ENCODE peak calls at places on chromosomes 1 and 21, in seven cellular contexts. U is neuronal stem cell, N is IMR-90, W is H1, I is mesenchymal stem cell, S is mesendoderm, P is trophoblast cell. X is an unnamed sample.

GRCh38 chr1:164591858-164592257 is 32.9 kb downstream of the PBX1 start:
- DNase-seq in W (no peak), I (peak), N (peak), U (no peak), S (peak), P (no peak), X (no peak)

GRCh38 chr1:226476657-226477319 is 68.9 kb upstream of the PARP1 start:
- DNase-seq in P (no peak), I (no peak), N (peak), U (no peak), S (no peak), W (no peak), X (no peak)

GRCh38 chr1:203036135-203036534 is 9.8 kb downstream of the PPFIA4 start:
- DNase-seq in W (no peak), P (peak), U (no peak), S (peak), N (peak), I (no peak), X (peak)

GRCh38 chr1:226714148-226714547 is 24.9 kb downstream of the ITPKB start:
- DNase-seq in N (peak), P (no peak), W (no peak), I (no peak), U (no peak), S (no peak), X (no peak)

GRCh38 chr1:162823771-162824525 is 33.4 kb downstream of the HSD17B7 start:
- DNase-seq in N (no peak), I (no peak), U (no peak), W (no peak), S (peak), P (no peak), X (no peak)

GRCh38 chr1:61708953-61709907 is 15.7 kb downstream of the TM2D1 start:
- DNase-seq in I (no peak), U (no peak), S (no peak), W (no peak), N (peak), P (no peak), X (no peak)

GRCh38 chr21:46156378-46156645 is 933 bp upstream of the FTCD start:
- DNase-seq in U (no peak), N (no peak), W (no peak), I (no peak), S (no peak), P (no peak), X (no peak)

GRCh38 chr1:24112381-24113169 is 640 bp upstream of the MYOM3 start:
- DNase-seq in U (no peak), N (peak), W (peak), P (no peak), S (peak), I (peak), X (peak)

GRCh38 chr1:247373721-247374141 is 42.1 kb upstream of the ZNF496 start:
- DNase-seq in P (peak), W (no peak), N (peak), I (no peak), S (peak), U (peak), X (peak)

GRCh38 chr1:86502721-86503430 is 34.1 kb downstream of the CLCA1 start:
- DNase-seq in P (peak), W (peak), I (no peak), S (peak), U (no peak), N (no peak), X (peak)

GRCh38 chr1:204872262-204872881 is 1.7 kb downstream of the NFASC start:
- DNase-seq in W (no peak), N (no peak), U (no peak), I (no peak), P (no peak), S (no peak), X (no peak)

DNA sequence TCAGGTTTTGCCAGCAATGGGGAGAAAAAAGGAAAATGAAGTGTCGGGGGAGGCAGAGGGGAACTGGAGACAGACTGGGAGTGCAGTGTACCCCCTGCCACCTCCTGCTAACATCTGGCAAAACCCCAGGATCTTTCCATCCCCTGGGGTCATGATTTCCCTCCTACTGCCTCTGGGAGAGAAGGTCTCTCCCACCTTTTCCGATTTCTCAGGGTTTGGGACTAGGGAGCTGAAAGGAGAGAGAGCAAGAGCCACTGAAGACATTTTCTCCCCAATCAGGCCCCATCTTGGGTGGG is 5.1 kb downstream of the FHL3 start:
- DNase-seq in W (no peak), S (no peak), P (no peak), N (no peak), U (no peak), I (no peak), X (no peak)
- H3K4me2 ChIP-seq in W (peak), S (no peak), P (peak), N (peak), U (peak), I (peak), X (peak)

GRCh38 chr1:236400061-236400638 is 6.1 kb downstream of the EDARADD start:
- DNase-seq in N (no peak), S (peak), U (peak), I (no peak), W (no peak), P (no peak), X (peak)
- H4K8ac ChIP-seq in N (no peak), S (no peak), U (no peak), I (no peak), W (peak), P (no peak), X (no peak)

GRCh38 chr1:31669433-31669785 is 24.7 kb upstream of the PEF1 start:
- DNase-seq in I (no peak), N (no peak), W (no peak), U (no peak), S (no peak), P (no peak), X (no peak)

GRCh38 chr1:31669786-31670582 is 25.3 kb upstream of the PEF1 start:
- DNase-seq in P (no peak), I (peak), U (no peak), N (peak), W (no peak), S (peak), X (peak)

GRCh38 chr1:31670583-31670944 is 25.9 kb upstream of the PEF1 start:
- DNase-seq in W (no peak), U (no peak), P (no peak), N (no peak), S (no peak), I (no peak), X (no peak)

GRCh38 chr1:31671556-31672201 is 27.0 kb upstream of the PEF1 start:
- DNase-seq in W (no peak), S (no peak), I (no peak), N (peak), P (no peak), U (no peak), X (no peak)

GRCh38 chr1:31671147-31671546 is 26.5 kb upstream of the PEF1 start:
- DNase-seq in S (no peak), I (no peak), N (no peak), P (no peak), U (no peak), W (no peak), X (no peak)
- H3K4me2 ChIP-seq in S (no peak), I (no peak), N (no peak), P (no peak), U (no peak), W (no peak), X (no peak)

DNA sequence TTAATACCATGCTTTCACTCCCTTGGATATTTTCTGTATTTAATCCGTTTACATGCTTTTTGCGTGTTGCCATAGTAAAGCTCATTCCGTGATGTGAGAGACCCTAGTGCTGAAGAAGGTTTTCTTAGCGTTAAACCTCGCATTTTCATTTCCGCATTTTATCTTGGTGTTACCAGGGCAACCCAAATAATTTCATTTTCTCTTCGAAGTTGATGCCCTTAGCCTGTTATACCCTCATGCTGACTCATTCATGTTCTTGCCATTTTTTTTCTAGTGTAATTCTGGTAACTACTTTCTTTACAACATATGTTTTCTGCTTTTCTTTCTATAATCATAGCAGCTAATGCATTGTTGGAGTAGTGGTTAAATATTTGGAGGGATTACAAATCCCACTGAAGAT is 37.2 kb downstream of the LRRC8C start:
- DNase-seq in P (peak), N (no peak), U (no peak), W (no peak), I (no peak), S (no peak), X (no peak)
- H4K8ac ChIP-seq in P (no peak), N (no peak), U (no peak), W (no peak), I (no peak), S (no peak), X (no peak)